ENCODE peak calls at places on chromosomes 5 and 9, in six cellular contexts. J, C, W, L, D and N are unnamed samples. For H3K9me3 and H3K27me3, the result is how much of the 10 kb centered on the place peaks cover.

GRCh38 chr5:152634596-152634995 is 229.5 kb upstream of the NMUR2 start:
- DNase-seq in D (no peak), C (no peak), W (no peak), J (no peak), L (peak), N (no peak)

GRCh38 chr5:59193616-59194319 is 610.9 kb downstream of the RAB3C start:
- DNase-seq in L (no peak), C (no peak), W (peak), D (peak), J (no peak), N (no peak)

GRCh38 chr5:40359093-40359492 is 320.6 kb upstream of the PTGER4 start:
- DNase-seq in D (no peak), J (no peak), C (no peak), L (no peak), W (no peak), N (no peak)

GRCh38 chr5:79495311-79495710 is 18.6 kb downstream of the HOMER1 start:
- DNase-seq in L (peak), J (no peak), W (peak), D (no peak), C (no peak), N (no peak)

GRCh38 chr5:126492939-126493338 is 69.7 kb downstream of the GRAMD2B start:
- DNase-seq in C (no peak), D (no peak), W (no peak), J (no peak), L (no peak), N (no peak)

GRCh38 chr9:116870566-116870965 is 183.5 kb downstream of the TRIM32 start:
- DNase-seq in L (peak), C (peak), W (no peak), D (peak), J (no peak), N (no peak)

GRCh38 chr5:56825222-56825824 is 10.0 kb downstream of the MAP3K1 start:
- DNase-seq in J (no peak), L (no peak), D (no peak), C (no peak), W (no peak), N (no peak)

GRCh38 chr9:86731511-86731993 is 215.8 kb downstream of the GAS1 start:
- DNase-seq in L (no peak), W (peak), D (no peak), J (no peak), C (no peak), N (no peak)

GRCh38 chr9:33840381-33840780 is 23.4 kb downstream of the UBE2R2 start:
- DNase-seq in L (no peak), W (peak), C (no peak), J (no peak), D (no peak), N (no peak)

GRCh38 chr5:88833371-88834107 is 49.4 kb downstream of the MEF2C start:
- DNase-seq in C (no peak), D (no peak), J (no peak), W (peak), L (peak), N (no peak)

GRCh38 chr5:88834108-88834462 is 48.9 kb downstream of the MEF2C start:
- DNase-seq in W (no peak), C (no peak), D (no peak), L (no peak), J (no peak), N (no peak)

GRCh38 chr5:88831856-88832255 is 51.1 kb downstream of the MEF2C start:
- DNase-seq in L (no peak), D (no peak), J (no peak), W (no peak), C (no peak), N (no peak)

GRCh38 chr5:88836195-88836838 is 46.7 kb downstream of the MEF2C start:
- DNase-seq in J (peak), W (no peak), L (no peak), D (no peak), C (no peak), N (no peak)

GRCh38 chr5:88834499-88834898 is 48.5 kb downstream of the MEF2C start:
- DNase-seq in C (no peak), D (no peak), W (no peak), L (no peak), J (no peak), N (no peak)
- H3K9me3 ChIP-seq in C (under half), D (under half), W (under half), L (under half), J (under half), N (under half)

GRCh38 chr9:2494571-2494970 is 127.0 kb upstream of the VLDLR start:
- DNase-seq in D (no peak), J (no peak), L (no peak), W (peak), C (no peak), N (no peak)
- H3K27ac ChIP-seq in D (no peak), J (peak), L (no peak), W (peak), C (no peak), N (no peak)

GRCh38 chr5:124060010-124060409 is 548.0 kb downstream of the CSNK1G3 start:
- DNase-seq in C (no peak), D (no peak), W (no peak), L (no peak), J (no peak), N (no peak)
- H3K27me3 ChIP-seq in C (under half), D (under half), W (under half), L (under half), J (under half), N (under half)

GRCh38 chr5:118873417-118873816 is 114.9 kb downstream of the DTWD2 start:
- DNase-seq in W (no peak), J (no peak), C (no peak), D (no peak), L (no peak), N (no peak)

GRCh38 chr5:118875131-118875530 is 113.2 kb downstream of the DTWD2 start:
- DNase-seq in C (no peak), D (no peak), L (no peak), J (no peak), W (no peak), N (no peak)
- H3K9me3 ChIP-seq in C (under half), D (under half), L (under half), J (under half), W (under half), N (under half)

GRCh38 chr5:113031557-113031956 is 55.0 kb downstream of the DCP2 start:
- DNase-seq in J (no peak), W (no peak), D (no peak), C (no peak), L (no peak), N (no peak)

GRCh38 chr5:113035096-113035495 is 58.5 kb downstream of the DCP2 start:
- DNase-seq in L (no peak), J (no peak), W (peak), C (no peak), D (no peak), N (no peak)

GRCh38 chr5:113036321-113036720 is 59.7 kb downstream of the DCP2 start:
- DNase-seq in W (no peak), C (no peak), J (no peak), L (no peak), D (no peak), N (no peak)

GRCh38 chr5:113036826-113037225 is 60.2 kb downstream of the DCP2 start:
- DNase-seq in W (no peak), C (no peak), D (no peak), L (no peak), J (no peak), N (no peak)

DNA sequence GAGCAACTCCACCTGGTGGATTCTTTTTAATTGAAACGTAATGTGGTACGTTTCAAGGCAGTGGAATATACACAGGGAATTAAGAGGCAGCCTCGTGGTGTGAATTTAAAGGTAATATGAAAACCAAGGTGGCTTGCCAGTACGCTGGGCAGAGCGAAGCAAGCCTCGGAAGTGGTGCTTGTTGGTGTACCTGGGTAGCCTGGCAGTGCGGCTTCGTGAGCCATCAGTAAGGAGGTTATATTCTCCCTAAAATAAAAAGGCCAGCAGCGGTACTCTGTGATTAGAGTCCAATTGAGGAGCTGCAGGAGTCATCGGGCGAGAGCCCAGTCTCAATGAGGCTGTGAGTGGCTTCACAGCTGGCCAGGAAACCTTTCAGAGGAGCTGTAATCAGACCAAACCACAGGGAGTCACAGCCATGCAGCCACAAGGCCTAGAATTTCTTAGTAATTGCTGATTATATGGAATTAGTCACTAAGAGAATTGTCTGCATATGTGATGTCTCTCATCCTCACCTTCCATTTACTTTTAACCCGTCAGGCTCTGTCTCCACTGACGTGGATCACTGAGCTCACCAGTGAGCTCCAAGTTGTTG is 57.7 kb downstream of the DCP2 start:
- DNase-seq in J (no peak), D (no peak), W (peak), L (no peak), C (no peak), N (no peak)
- H3K27ac ChIP-seq in J (no peak), D (no peak), W (peak), L (no peak), C (no peak), N (no peak)

DNA sequence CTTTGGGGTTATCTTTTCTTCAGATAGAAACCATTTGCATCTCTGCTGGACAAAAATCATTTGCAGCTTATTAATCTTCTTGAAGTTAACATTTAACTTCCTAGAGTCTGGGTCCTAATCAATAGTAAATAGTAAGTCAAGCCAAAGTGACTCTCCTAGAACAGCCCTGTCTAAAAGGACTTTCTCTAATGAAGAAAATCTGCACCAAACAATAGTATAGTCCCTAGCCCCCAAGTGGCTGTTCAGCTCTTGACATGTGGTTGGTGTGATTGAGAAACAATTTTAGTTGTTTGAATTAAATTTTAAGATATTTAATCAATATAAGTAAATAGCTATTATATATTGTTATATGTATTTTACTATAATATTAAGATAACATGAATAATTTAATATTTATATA is 64.6 kb upstream of the SHB start:
- DNase-seq in C (no peak), D (no peak), J (no peak), W (no peak), L (no peak), N (no peak)
- H3K27me3 ChIP-seq in C (under half), D (under half), J (under half), W (under half), L (under half), N (under half)

GRCh38 chr5:41416336-41416735 is 94.1 kb downstream of the PLCXD3 start:
- DNase-seq in L (no peak), J (no peak), C (no peak), D (no peak), W (peak), N (no peak)
- H3K9me3 ChIP-seq in L (under half), J (under half), C (under half), D (under half), W (under half), N (under half)

GRCh38 chr9:129414377-129415021 is 206.4 kb downstream of the C9orf50 start:
- DNase-seq in W (peak), L (no peak), J (peak), D (no peak), C (no peak), N (no peak)

GRCh38 chr9:129411501-129412175 is 209.3 kb downstream of the C9orf50 start:
- DNase-seq in L (no peak), J (peak), C (no peak), W (no peak), D (no peak), N (no peak)

GRCh38 chr9:129415031-129415953 is 205.6 kb downstream of the C9orf50 start:
- DNase-seq in J (peak), W (no peak), C (no peak), L (no peak), D (no peak), N (no peak)

GRCh38 chr9:129413537-129414376 is 207.1 kb downstream of the C9orf50 start:
- DNase-seq in D (peak), L (peak), J (peak), W (peak), C (peak), N (peak)

GRCh38 chr9:129412814-129413536 is 207.9 kb downstream of the C9orf50 start:
- DNase-seq in L (peak), W (peak), J (peak), C (no peak), D (no peak), N (peak)
- H3K27ac ChIP-seq in L (peak), W (peak), J (peak), C (peak), D (peak), N (peak)

GRCh38 chr9:96218821-96219614 is 83.0 kb downstream of the HSD17B3 start:
- DNase-seq in J (no peak), W (no peak), C (no peak), D (no peak), L (no peak), N (no peak)
- H3K27me3 ChIP-seq in J (under half), W (under half), C (under half), D (under half), L (under half), N (under half)

GRCh38 chr9:96818535-96818934 is 35.8 kb downstream of the ZNF782 start:
- DNase-seq in D (no peak), C (no peak), L (no peak), J (no peak), W (peak), N (no peak)
- H3K9me3 ChIP-seq in D (under half), C (half or more), L (half or more), J (half or more), W (under half), N (half or more)